ENCODE peak calls at places on chromosomes 1 and 21, in six cellular contexts. H is upper lobe of right lung, Z is IMR-90, X is dorsolateral prefrontal cortex, O is NT2/D1, B is heart right ventricle. T is an unnamed sample.

GRCh38 chr1:101136739-101137138 is 100.1 kb upstream of the S1PR1 start:
- DNase-seq in H (no peak), Z (peak; percentile 19), X (no peak), O (no peak), B (peak; percentile 25), T (no peak)

GRCh38 chr1:52366517-52366827 is 467 bp upstream of the CC2D1B start:
- DNase-seq in H (no peak), Z (no peak), X (no peak), O (no peak), B (no peak), T (no peak)

GRCh38 chr1:184438363-184438762 is 51.5 kb downstream of the C1orf21 start:
- DNase-seq in H (no peak), Z (no peak), X (no peak), O (no peak), B (no peak), T (no peak)

GRCh38 chr21:36478207-36478701 is 1.7 kb downstream of the CLDN14 start:
- DNase-seq in H (no peak), Z (peak; percentile 88), X (no peak), O (no peak), B (no peak), T (peak; percentile 96)

GRCh38 chr1:203930343-203930742 is 68.9 kb downstream of the SNRPE start:
- DNase-seq in H (no peak), Z (peak; percentile 66), X (no peak), O (no peak), B (no peak), T (peak; percentile 74)

GRCh38 chr1:57361516-57361915 is 62.3 kb downstream of the DAB1 start:
- DNase-seq in H (no peak), Z (no peak), X (no peak), O (no peak), B (no peak), T (no peak)

GRCh38 chr1:36134031-36134430 is 9.0 kb upstream of the COL8A2 start:
- DNase-seq in H (no peak), Z (no peak), X (no peak), O (no peak), B (no peak), T (no peak)

GRCh38 chr1:24416666-24417391 is 1.2 kb downstream of the NIPAL3 start:
- DNase-seq in H (no peak), Z (peak; percentile 100), X (no peak), O (no peak), B (no peak), T (peak; percentile 98)

GRCh38 chr1:93758842-93759515 is 77.3 kb upstream of the BCAR3 start:
- DNase-seq in H (no peak), Z (peak; percentile 89), X (no peak), O (no peak), B (no peak), T (no peak)

GRCh38 chr1:115839706-115840095 is 1.2 kb downstream of the NHLH2 start:
- DNase-seq in H (no peak), Z (no peak), X (no peak), O (no peak), B (no peak), T (no peak)

GRCh38 chr1:115837762-115838421 is 3.0 kb downstream of the NHLH2 start:
- DNase-seq in H (peak; percentile 66), Z (no peak), X (peak; percentile 15), O (no peak), B (no peak), T (no peak)

GRCh38 chr1:115838805-115839705 is 1.9 kb downstream of the NHLH2 start:
- DNase-seq in H (peak; percentile 75), Z (no peak), X (peak; percentile 50), O (peak; percentile 69), B (no peak), T (peak; percentile 56)

GRCh38 chr1:115838426-115838804 is 2.5 kb downstream of the NHLH2 start:
- DNase-seq in H (no peak), Z (no peak), X (peak; percentile 24), O (no peak), B (no peak), T (no peak)

GRCh38 chr1:115840615-115841460 is at the start of gene NHLH2:
- DNase-seq in H (no peak), Z (no peak), X (no peak), O (no peak), B (no peak), T (no peak)
- H3K27me3 ChIP-seq in H (peaks cover 76% of the 10 kb centered on the region), Z (peaks cover 47% of the 10 kb centered on the region), X (peaks cover 67% of the 10 kb centered on the region), O (peaks cover 66% of the 10 kb centered on the region), B (peaks cover 97% of the 10 kb centered on the region), T (peaks cover 21% of the 10 kb centered on the region)

GRCh38 chr1:16220101-16220500 is 7.6 kb upstream of the ARHGEF19 start:
- DNase-seq in H (no peak), Z (no peak), X (no peak), O (no peak), B (no peak), T (no peak)

GRCh38 chr1:16217061-16217785 is 4.8 kb upstream of the ARHGEF19 start:
- DNase-seq in H (peak; percentile 100), Z (peak; percentile 93), X (peak; percentile 86), O (peak; percentile 90), B (peak; percentile 99), T (peak; percentile 90)

GRCh38 chr1:16218674-16219071 is 6.2 kb upstream of the ARHGEF19 start:
- DNase-seq in H (no peak), Z (no peak), X (no peak), O (no peak), B (no peak), T (no peak)

GRCh38 chr1:16215882-16216753 is 3.7 kb upstream of the ARHGEF19 start:
- DNase-seq in H (peak; percentile 90), Z (peak; percentile 69), X (peak; percentile 36), O (peak; percentile 81), B (peak; percentile 82), T (peak; percentile 83)

GRCh38 chr1:16218014-16218673 is 5.7 kb upstream of the ARHGEF19 start:
- DNase-seq in H (peak; percentile 64), Z (no peak), X (no peak), O (no peak), B (no peak), T (no peak)
- H3K27me3 ChIP-seq in H (no peaks in the 10 kb centered on the region), Z (peaks cover 2% of the 10 kb centered on the region), X (no peaks in the 10 kb centered on the region), O (peaks cover 31% of the 10 kb centered on the region), B (no peaks in the 10 kb centered on the region), T (no peaks in the 10 kb centered on the region)

DNA sequence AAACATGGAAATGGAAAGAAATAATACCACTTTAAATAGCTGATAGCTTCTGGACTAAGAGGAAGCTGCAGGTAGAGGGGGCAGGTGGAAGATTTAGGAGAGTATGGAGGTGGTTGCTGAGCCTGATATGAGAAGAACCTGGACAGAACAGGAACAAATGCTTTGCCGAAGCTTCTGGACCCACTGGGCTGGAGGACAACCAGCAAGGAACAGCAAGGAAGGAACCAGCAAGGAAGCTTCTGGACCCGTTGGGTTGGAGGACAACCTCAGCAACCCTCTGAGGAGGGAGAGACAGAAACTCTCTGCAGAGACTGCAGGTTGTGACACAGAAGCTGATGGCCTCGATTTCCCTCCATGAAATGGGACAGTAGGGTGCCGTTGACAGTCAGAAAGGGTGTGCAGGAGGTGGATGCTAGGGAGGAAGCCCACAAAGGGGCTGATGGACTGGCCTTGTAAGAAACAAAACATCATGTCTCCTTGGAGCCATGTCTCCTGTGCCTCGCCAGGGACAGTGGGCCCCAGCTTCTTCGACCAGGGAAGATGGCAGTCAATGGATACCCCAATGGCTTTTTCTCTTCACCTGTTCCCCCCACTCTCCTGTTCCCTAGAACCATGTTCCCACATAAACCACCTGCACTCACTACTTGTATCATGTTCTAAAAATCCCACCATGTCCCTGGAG is 8.3 kb upstream of the WNT3A start:
- DNase-seq in H (no peak), Z (no peak), X (no peak), O (no peak), B (no peak), T (no peak)
- H3K27me3 ChIP-seq in H (peaks cover 14% of the 10 kb centered on the region), Z (peaks cover 22% of the 10 kb centered on the region), X (peaks cover under 1% of the 10 kb centered on the region), O (peaks cover 70% of the 10 kb centered on the region), B (peaks cover 28% of the 10 kb centered on the region), T (peaks cover 7% of the 10 kb centered on the region)

GRCh38 chr1:119463569-119463968 is 43.4 kb upstream of the HSD3B1 start:
- DNase-seq in H (no peak), Z (no peak), X (no peak), O (no peak), B (no peak), T (no peak)
- H3K27me3 ChIP-seq in H (no peaks in the 10 kb centered on the region), Z (no peaks in the 10 kb centered on the region), X (no peaks in the 10 kb centered on the region), O (no peaks in the 10 kb centered on the region), B (no peaks in the 10 kb centered on the region), T (no peaks in the 10 kb centered on the region)